ENCODE peak calls at places on chromosomes 11 and 22, in eight cellular contexts. A is pancreas, Q is kidney, D is fibroblast of pulmonary artery, Z is fibroblast of lung, J is nephron progenitor cell, C is testis, F is progenitor cell of endocrine pancreas. S is an unnamed sample.

GRCh38 chr11:103109818-103110388 is 677 bp downstream of the DYNC2H1 start:
- DNase-seq in A (no peak), Q (peak), D (no peak), Z (peak), J (peak), C (peak), F (no peak), S (no peak)

GRCh38 chr11:134486106-134486505 is 74.1 kb upstream of the B3GAT1 start:
- DNase-seq in A (no peak), Q (no peak), D (no peak), Z (no peak), J (no peak), C (no peak), F (no peak), S (no peak)

GRCh38 chr11:67596753-67597300 is 9.9 kb upstream of the NDUFV1 start:
- DNase-seq in A (no peak), Q (no peak), D (no peak), Z (no peak), J (no peak), C (no peak), F (no peak), S (no peak)

GRCh38 chr11:114162719-114163123 is 103.2 kb downstream of the ZBTB16 start:
- DNase-seq in A (peak), Q (peak), D (peak), Z (peak), J (peak), C (peak), F (no peak), S (peak)

GRCh38 chr11:64996710-64997380 is at the start of gene BATF2:
- DNase-seq in A (peak), Q (peak), D (peak), Z (peak), J (peak), C (peak), F (no peak), S (peak)

GRCh38 chr11:84089072-84090057 is 803.2 kb upstream of the CCDC90B start:
- DNase-seq in A (no peak), Q (no peak), D (peak), Z (peak), J (no peak), C (peak), F (no peak), S (no peak)

GRCh38 chr11:114077482-114078305 is 18.2 kb downstream of the ZBTB16 start:
- DNase-seq in A (no peak), Q (no peak), D (no peak), Z (no peak), J (no peak), C (no peak), F (no peak), S (no peak)

GRCh38 chr11:77672276-77672675 is 34.7 kb upstream of the CLNS1A start:
- DNase-seq in A (peak), Q (no peak), D (peak), Z (peak), J (no peak), C (no peak), F (no peak), S (peak)

GRCh38 chr11:116874251-116874650 is 36.8 kb upstream of the APOA1 start:
- DNase-seq in A (no peak), Q (no peak), D (peak), Z (no peak), J (no peak), C (no peak), F (no peak), S (peak)

GRCh38 chr22:40951795-40952602 is 821 bp downstream of the RBX1 start:
- DNase-seq in A (no peak), Q (no peak), D (peak), Z (no peak), J (no peak), C (no peak), F (no peak), S (peak)

DNA sequence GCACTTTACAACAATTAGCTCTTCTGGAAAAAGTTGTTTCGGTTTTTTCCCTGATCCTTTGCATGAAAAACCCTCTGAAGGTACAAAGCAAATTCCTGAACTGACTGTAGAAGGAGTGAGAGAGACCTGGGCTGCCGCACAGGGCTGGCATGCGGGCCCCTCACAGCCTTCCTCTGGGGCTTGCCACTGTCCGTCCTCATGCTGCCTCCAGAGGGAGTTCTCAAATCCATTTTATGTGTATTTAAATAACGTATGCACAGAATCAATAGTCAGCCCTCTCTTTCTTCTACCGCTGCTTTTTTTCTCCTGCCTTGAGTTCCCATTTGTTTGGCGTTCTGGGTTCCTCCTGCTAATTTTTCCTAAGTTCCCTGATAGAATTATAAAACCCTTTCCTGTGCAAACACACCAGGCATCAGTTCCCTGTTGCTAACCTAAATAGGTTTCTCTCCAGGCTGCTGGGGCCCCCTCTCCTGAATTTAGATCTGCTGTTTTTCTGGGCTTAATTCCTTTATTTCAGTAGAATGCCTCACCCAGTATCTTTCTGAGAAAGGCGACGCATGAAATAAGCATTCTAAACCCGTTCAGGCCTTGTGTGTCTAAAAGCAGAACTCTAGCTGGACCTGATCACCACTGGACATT is 52.4 kb downstream of the PHF21B start:
- DNase-seq in A (no peak), Q (no peak), D (no peak), Z (no peak), J (no peak), C (no peak), F (no peak), S (no peak)
- TF ChIP-seq CTCF in A (no peak), Q (no peak), D (peak), Z (peak), J (peak), C (no peak), F (peak), S (peak)

GRCh38 chr11:115455606-115456005 is 48.6 kb downstream of the CADM1 start:
- DNase-seq in A (no peak), Q (no peak), D (no peak), Z (no peak), J (no peak), C (no peak), F (no peak), S (no peak)
- TF ChIP-seq CTCF in A (no peak), Q (no peak), D (no peak), Z (no peak), J (no peak), C (no peak), F (no peak), S (no peak)

GRCh38 chr11:130198964-130199363 is 39.4 kb downstream of the ST14 start:
- DNase-seq in A (no peak), Q (no peak), D (no peak), Z (no peak), J (no peak), C (no peak), F (no peak), S (no peak)
- TF ChIP-seq CTCF in A (no peak), Q (no peak), D (no peak), Z (no peak), J (no peak), C (no peak), F (no peak), S (no peak)

GRCh38 chr11:1559103-1559951 is 12.7 kb downstream of the DUSP8 start:
- DNase-seq in A (peak), Q (peak), D (peak), Z (peak), J (no peak), C (peak), F (no peak), S (peak)
- TF ChIP-seq CTCF in A (no peak), Q (no peak), D (no peak), Z (no peak), J (no peak), C (no peak), F (no peak), S (no peak)

GRCh38 chr11:10414181-10414580 is 40.9 kb upstream of the AMPD3 start:
- DNase-seq in A (no peak), Q (no peak), D (no peak), Z (no peak), J (no peak), C (no peak), F (no peak), S (no peak)

GRCh38 chr11:10410844-10411200 is 44.2 kb upstream of the AMPD3 start:
- DNase-seq in A (no peak), Q (no peak), D (no peak), Z (no peak), J (no peak), C (no peak), F (no peak), S (no peak)

GRCh38 chr11:10412266-10412665 is 42.8 kb upstream of the AMPD3 start:
- DNase-seq in A (no peak), Q (no peak), D (no peak), Z (no peak), J (no peak), C (no peak), F (no peak), S (no peak)

GRCh38 chr11:10414659-10415058 is 40.4 kb upstream of the AMPD3 start:
- DNase-seq in A (no peak), Q (peak), D (peak), Z (peak), J (no peak), C (peak), F (no peak), S (no peak)

DNA sequence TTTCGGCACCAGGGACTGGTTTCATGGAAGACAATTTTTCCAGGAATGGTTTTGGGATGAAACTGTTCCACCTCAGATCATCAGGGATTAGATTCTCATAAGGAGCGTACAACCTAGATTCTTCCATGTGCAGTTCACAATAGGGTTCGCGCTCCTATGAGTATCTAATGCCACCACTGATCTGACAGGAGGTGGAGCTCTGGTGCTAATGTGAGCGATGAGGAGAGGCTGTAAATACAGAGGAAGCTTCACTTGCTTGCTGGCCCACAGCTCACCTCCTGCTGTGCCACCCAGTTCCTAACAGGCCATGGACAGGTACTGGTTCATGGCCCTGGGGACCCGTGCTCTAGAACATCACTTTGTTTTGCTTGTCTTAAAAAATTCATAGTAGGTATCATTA is 41.8 kb upstream of the AMPD3 start:
- DNase-seq in A (no peak), Q (no peak), D (no peak), Z (peak), J (no peak), C (peak), F (no peak), S (peak)
- TF ChIP-seq CTCF in A (no peak), Q (no peak), D (no peak), Z (peak), J (no peak), C (no peak), F (no peak), S (peak)